ENCODE peak calls at places on chromosomes 16 and 17, in nine cellular contexts. G is activated CD8-positive, alpha-beta T cell treated with anti-CD3 and anti-CD28 coated beads, Interleukin-2, amount 10 ng/mL, durations not matched to agents 7 days and 5 days; S is NCI-H1048; D is Ammon's horn; O is omental fat pad; T is stimulated activated CD8-positive, alpha-beta memory T cell treated with anti-CD3 and anti-CD28 coated beads, Interleukin-4, amount 100 ng/mL, for 48 hours; U is heart right ventricle; F is CD4-positive, alpha-beta memory T cell; K is hippocampal formation. Z is an unnamed sample.

GRCh38 chr17:81046770-81047359 is 11.9 kb downstream of the BAIAP2 start:
- DNase-seq in U (no peak), K (no peak), F (no peak), D (no peak), G (no peak), O (no peak), T (no peak), S (no peak), Z (no peak)

GRCh38 chr16:79519448-79519847 is 81.1 kb downstream of the MAF start:
- DNase-seq in O (no peak), S (no peak), F (no peak), G (no peak), K (no peak), D (peak; percentile 51), U (peak; percentile 53), T (no peak), Z (no peak)

GRCh38 chr17:73718912-73719311 is 74.7 kb upstream of the SDK2 start:
- DNase-seq in S (no peak), T (no peak), D (no peak), G (no peak), O (no peak), K (no peak), F (no peak), U (no peak), Z (no peak)

GRCh38 chr17:39653662-39654331 is 11.4 kb upstream of the TCAP start:
- DNase-seq in S (no peak), T (peak; percentile 95), O (peak; percentile 77), U (peak; percentile 70), D (peak; percentile 70), K (no peak), G (peak; percentile 88), F (peak; percentile 75), Z (no peak)

GRCh38 chr16:48256579-48257177 is 9.3 kb upstream of the ABCC11 start:
- DNase-seq in T (no peak), D (no peak), U (no peak), K (no peak), G (no peak), S (no peak), F (no peak), O (no peak), Z (no peak)

GRCh38 chr17:36777118-36777517 is 160.2 kb upstream of the LHX1 start:
- DNase-seq in K (no peak), O (no peak), S (no peak), T (no peak), G (no peak), U (no peak), F (no peak), D (no peak), Z (no peak)

GRCh38 chr16:81443688-81444447 is 740 bp upstream of the CMIP start:
- DNase-seq in G (no peak), K (no peak), O (no peak), F (no peak), S (no peak), D (no peak), T (no peak), U (peak; percentile 54), Z (peak; percentile 52)

GRCh38 chr17:80749611-80750010 is 205.0 kb downstream of the RPTOR start:
- DNase-seq in D (no peak), G (no peak), U (no peak), K (no peak), S (no peak), O (no peak), T (peak; percentile 14), F (no peak), Z (no peak)

GRCh38 chr17:77783991-77784820 is 174.3 kb upstream of the TNRC6C start:
- DNase-seq in U (no peak), G (peak; percentile 61), O (no peak), F (peak; percentile 90), D (no peak), T (peak; percentile 67), S (no peak), K (no peak), Z (no peak)